ENCODE peak calls at places on chromosome 1, in six cellular contexts. One of them, this sample, is unnamed. For H3K4me1, the result is how much of the 10 kb centered on the place peaks cover.

GRCh38 chr1:24374891-24375786 is 38.4 kb downstream of the STPG1 start:
- DNase-seq in ovary: no peak
- DNase-seq in upper lobe of right lung: no peak
- DNase-seq in GM23248: no peak
- DNase-seq in mammary epithelial cell: no peak
- DNase-seq in neural progenitor cell: peak
- DNase-seq in this sample: no peak

GRCh38 chr1:218674280-218674773 is 329.2 kb downstream of the TGFB2 start:
- DNase-seq in ovary: peak
- DNase-seq in neural progenitor cell: peak
- DNase-seq in GM23248: peak
- DNase-seq in mammary epithelial cell: no peak
- DNase-seq in upper lobe of right lung: peak
- DNase-seq in this sample: peak

GRCh38 chr1:47188901-47189785 is 693 bp downstream of the PDZK1IP1 start:
- DNase-seq in upper lobe of right lung: peak
- DNase-seq in mammary epithelial cell: no peak
- DNase-seq in GM23248: no peak
- DNase-seq in ovary: no peak
- DNase-seq in neural progenitor cell: no peak
- DNase-seq in this sample: no peak

GRCh38 chr1:64915381-64916274 is 50.7 kb downstream of the JAK1 start:
- DNase-seq in ovary: no peak
- DNase-seq in upper lobe of right lung: no peak
- DNase-seq in GM23248: peak
- DNase-seq in mammary epithelial cell: peak
- DNase-seq in neural progenitor cell: no peak
- DNase-seq in this sample: peak

GRCh38 chr1:180137767-180138166 is 16.9 kb upstream of the QSOX1 start:
- DNase-seq in ovary: no peak
- DNase-seq in GM23248: no peak
- DNase-seq in upper lobe of right lung: no peak
- DNase-seq in mammary epithelial cell: no peak
- DNase-seq in neural progenitor cell: no peak
- DNase-seq in this sample: no peak

GRCh38 chr1:201828451-201828819 is 522 bp upstream of the IPO9 start:
- DNase-seq in GM23248: peak
- DNase-seq in neural progenitor cell: no peak
- DNase-seq in mammary epithelial cell: no peak
- DNase-seq in ovary: no peak
- DNase-seq in upper lobe of right lung: no peak
- DNase-seq in this sample: no peak

GRCh38 chr1:94020764-94021579 is 100.0 kb downstream of the ABCA4 start:
- DNase-seq in mammary epithelial cell: peak
- DNase-seq in upper lobe of right lung: no peak
- DNase-seq in GM23248: peak
- DNase-seq in ovary: no peak
- DNase-seq in neural progenitor cell: no peak
- DNase-seq in this sample: no peak

GRCh38 chr1:114470681-114471080 is 40.3 kb downstream of the TRIM33 start:
- DNase-seq in ovary: no peak
- DNase-seq in upper lobe of right lung: no peak
- DNase-seq in GM23248: no peak
- DNase-seq in mammary epithelial cell: no peak
- DNase-seq in neural progenitor cell: no peak
- DNase-seq in this sample: no peak

GRCh38 chr1:116377564-116378529 is 4.8 kb downstream of the ATP1A1 start:
- DNase-seq in upper lobe of right lung: no peak
- DNase-seq in ovary: peak
- DNase-seq in GM23248: peak
- DNase-seq in mammary epithelial cell: peak
- DNase-seq in neural progenitor cell: no peak
- DNase-seq in this sample: peak

GRCh38 chr1:86149591-86149990 is 7.0 kb downstream of the COL24A1 start:
- DNase-seq in GM23248: no peak
- DNase-seq in ovary: no peak
- DNase-seq in neural progenitor cell: no peak
- DNase-seq in mammary epithelial cell: peak
- DNase-seq in upper lobe of right lung: no peak
- DNase-seq in this sample: no peak

DNA sequence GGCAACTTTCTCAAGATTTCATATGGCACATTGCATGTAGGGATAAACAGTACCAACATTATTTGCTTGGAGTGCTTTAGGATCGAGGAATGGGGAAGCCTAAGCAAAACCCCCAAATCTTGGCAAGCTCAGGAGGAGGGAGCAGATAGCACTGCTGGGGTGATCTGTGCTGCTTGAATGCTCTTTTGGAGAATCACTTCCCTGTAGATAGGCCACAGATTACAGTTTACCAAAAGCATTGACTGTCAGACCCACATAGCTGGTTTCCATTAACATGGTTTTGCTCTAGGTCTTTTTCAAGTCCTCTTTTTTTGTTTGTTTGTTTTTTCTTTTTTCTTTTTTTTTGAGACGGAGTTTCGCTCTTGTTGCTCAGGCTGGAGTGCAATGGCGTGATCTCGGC is 36.8 kb downstream of the OR13G1 start:
- DNase-seq in ovary: no peak
- DNase-seq in mammary epithelial cell: no peak
- DNase-seq in GM23248: no peak
- DNase-seq in upper lobe of right lung: no peak
- DNase-seq in neural progenitor cell: no peak
- DNase-seq in this sample: no peak
- H3K4me1 ChIP-seq in ovary: under half
- H3K4me1 ChIP-seq in mammary epithelial cell: under half
- H3K4me1 ChIP-seq in GM23248: under half
- H3K4me1 ChIP-seq in upper lobe of right lung: under half
- H3K4me1 ChIP-seq in neural progenitor cell: under half
- H3K4me1 ChIP-seq in this sample: under half

GRCh38 chr1:154848983-154849382 is 21.1 kb downstream of the KCNN3 start:
- DNase-seq in neural progenitor cell: no peak
- DNase-seq in mammary epithelial cell: no peak
- DNase-seq in ovary: no peak
- DNase-seq in GM23248: no peak
- DNase-seq in upper lobe of right lung: no peak
- DNase-seq in this sample: no peak
- H3K4me3 ChIP-seq in neural progenitor cell: no peak
- H3K4me3 ChIP-seq in mammary epithelial cell: no peak
- H3K4me3 ChIP-seq in ovary: no peak
- H3K4me3 ChIP-seq in GM23248: no peak
- H3K4me3 ChIP-seq in upper lobe of right lung: no peak
- H3K4me3 ChIP-seq in this sample: no peak

GRCh38 chr1:2241820-2242219 is 13.7 kb downstream of the SKI start:
- DNase-seq in GM23248: no peak
- DNase-seq in ovary: no peak
- DNase-seq in neural progenitor cell: no peak
- DNase-seq in mammary epithelial cell: no peak
- DNase-seq in upper lobe of right lung: no peak
- DNase-seq in this sample: no peak
- H3K4me1 ChIP-seq in GM23248: under half
- H3K4me1 ChIP-seq in ovary: under half
- H3K4me1 ChIP-seq in neural progenitor cell: under half
- H3K4me1 ChIP-seq in mammary epithelial cell: under half
- H3K4me1 ChIP-seq in upper lobe of right lung: half or more
- H3K4me1 ChIP-seq in this sample: under half

GRCh38 chr1:11690669-11691301 is 725 bp upstream of the DRAXIN start:
- DNase-seq in upper lobe of right lung: no peak
- DNase-seq in neural progenitor cell: peak
- DNase-seq in GM23248: no peak
- DNase-seq in mammary epithelial cell: no peak
- DNase-seq in ovary: no peak
- DNase-seq in this sample: no peak
- H3K4me3 ChIP-seq in upper lobe of right lung: peak
- H3K4me3 ChIP-seq in neural progenitor cell: peak
- H3K4me3 ChIP-seq in GM23248: peak
- H3K4me3 ChIP-seq in mammary epithelial cell: peak
- H3K4me3 ChIP-seq in ovary: no peak
- H3K4me3 ChIP-seq in this sample: peak

GRCh38 chr1:39196244-39197215 is 8.0 kb upstream of the MACF1 start:
- DNase-seq in mammary epithelial cell: peak
- DNase-seq in GM23248: peak
- DNase-seq in ovary: no peak
- DNase-seq in upper lobe of right lung: no peak
- DNase-seq in neural progenitor cell: no peak
- DNase-seq in this sample: no peak
- H3K4me1 ChIP-seq in mammary epithelial cell: half or more
- H3K4me1 ChIP-seq in GM23248: half or more
- H3K4me1 ChIP-seq in ovary: under half
- H3K4me1 ChIP-seq in upper lobe of right lung: half or more
- H3K4me1 ChIP-seq in neural progenitor cell: under half
- H3K4me1 ChIP-seq in this sample: under half

GRCh38 chr1:244948416-244948815 is 84.1 kb upstream of the HNRNPU start:
- DNase-seq in upper lobe of right lung: no peak
- DNase-seq in neural progenitor cell: no peak
- DNase-seq in GM23248: no peak
- DNase-seq in ovary: no peak
- DNase-seq in mammary epithelial cell: no peak
- DNase-seq in this sample: no peak

GRCh38 chr1:244941121-244941520 is 76.8 kb upstream of the HNRNPU start:
- DNase-seq in neural progenitor cell: no peak
- DNase-seq in ovary: no peak
- DNase-seq in upper lobe of right lung: no peak
- DNase-seq in GM23248: no peak
- DNase-seq in mammary epithelial cell: no peak
- DNase-seq in this sample: no peak

GRCh38 chr1:244945109-244945671 is 80.8 kb upstream of the HNRNPU start:
- DNase-seq in mammary epithelial cell: no peak
- DNase-seq in ovary: no peak
- DNase-seq in neural progenitor cell: no peak
- DNase-seq in upper lobe of right lung: no peak
- DNase-seq in GM23248: no peak
- DNase-seq in this sample: no peak
- H3K4me3 ChIP-seq in mammary epithelial cell: no peak
- H3K4me3 ChIP-seq in ovary: no peak
- H3K4me3 ChIP-seq in neural progenitor cell: no peak
- H3K4me3 ChIP-seq in upper lobe of right lung: no peak
- H3K4me3 ChIP-seq in GM23248: no peak
- H3K4me3 ChIP-seq in this sample: no peak

DNA sequence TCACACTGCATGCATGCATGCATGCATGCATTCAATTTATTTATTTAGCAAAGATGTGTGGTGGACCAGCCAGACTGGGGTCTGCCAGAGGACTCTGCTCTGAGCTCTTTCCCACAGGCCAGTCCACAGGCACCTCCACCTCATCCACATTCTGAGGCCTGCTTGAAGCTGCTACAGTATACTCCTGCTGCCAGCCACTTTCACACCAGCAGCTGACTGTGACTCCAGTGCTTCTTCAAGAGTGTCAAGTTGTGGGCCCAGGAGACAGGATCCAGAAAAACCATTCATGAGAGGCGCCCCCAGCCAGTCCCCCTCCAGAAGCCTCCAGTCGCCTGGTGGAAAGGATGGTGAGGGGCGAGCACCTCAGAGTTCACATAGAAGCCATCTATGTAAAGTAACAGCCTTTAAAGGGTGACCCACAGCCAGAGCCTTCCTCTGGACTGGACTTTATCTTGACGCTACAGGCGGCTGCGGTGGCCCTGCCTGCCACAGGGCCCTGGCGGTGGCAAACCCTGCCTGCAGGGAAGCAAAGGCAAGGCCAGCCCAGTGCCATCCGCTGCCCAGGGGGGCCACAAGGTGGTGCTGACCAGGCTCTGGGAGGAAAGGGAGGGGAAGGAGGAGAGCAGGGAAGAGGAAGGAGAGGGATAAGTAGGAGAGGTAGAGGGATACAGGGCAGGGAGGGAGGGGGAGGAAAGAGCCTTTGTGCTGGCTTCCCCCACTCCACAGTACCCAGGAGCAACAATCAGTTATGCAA is 30.7 kb downstream of the SSBP3 start:
- DNase-seq in ovary: no peak
- DNase-seq in upper lobe of right lung: no peak
- DNase-seq in neural progenitor cell: peak
- DNase-seq in GM23248: no peak
- DNase-seq in mammary epithelial cell: no peak
- DNase-seq in this sample: no peak
- H3K4me1 ChIP-seq in ovary: half or more
- H3K4me1 ChIP-seq in upper lobe of right lung: half or more
- H3K4me1 ChIP-seq in neural progenitor cell: half or more
- H3K4me1 ChIP-seq in GM23248: under half
- H3K4me1 ChIP-seq in mammary epithelial cell: under half
- H3K4me1 ChIP-seq in this sample: half or more

This sample was measured in testis.